ENCODE peak calls at places on chromosomes 16 and 17, in six cellular contexts. V is HepG2; M is uterus; L is heart left ventricle; J is left ventricle myocardium inferior; B is CD8-positive, alpha-beta memory T cell. K is an unnamed sample.

GRCh38 chr17:44672479-44673093 is 16.3 kb downstream of the MEIOC start:
- DNase-seq in V (peak), M (no peak), L (no peak), J (no peak), B (no peak), K (no peak)

GRCh38 chr17:48478224-48479013 is 48.4 kb upstream of the SKAP1 start:
- DNase-seq in V (no peak), M (no peak), L (no peak), J (no peak), B (peak), K (no peak)

GRCh38 chr17:63700528-63701441 is 860 bp upstream of the LIMD2 start:
- DNase-seq in V (no peak), M (peak), L (peak), J (peak), B (peak), K (peak)

GRCh38 chr16:2813661-2814288 is 3.3 kb upstream of the PRSS21 start:
- DNase-seq in V (no peak), M (no peak), L (no peak), J (no peak), B (peak), K (no peak)

GRCh38 chr16:78816499-78817441 is 717.3 kb downstream of the WWOX start:
- DNase-seq in V (no peak), M (peak), L (no peak), J (no peak), B (no peak), K (no peak)

GRCh38 chr16:77501260-77501659 is 66.4 kb upstream of the ADAMTS18 start:
- DNase-seq in V (no peak), M (no peak), L (no peak), J (no peak), B (no peak), K (no peak)

GRCh38 chr17:45976755-45977505 is 22.1 kb upstream of the STH start:
- DNase-seq in V (no peak), M (no peak), L (no peak), J (no peak), B (peak), K (no peak)

GRCh38 chr17:77408284-77408683 is 267.5 kb downstream of the SEC14L1 start:
- DNase-seq in V (no peak), M (peak), L (no peak), J (no peak), B (no peak), K (no peak)

GRCh38 chr16:58236231-58236690 is 38.4 kb upstream of the CSNK2A2 start:
- DNase-seq in V (peak), M (peak), L (peak), J (peak), B (peak), K (peak)

GRCh38 chr16:28304214-28304613 is 11.9 kb downstream of the SBK1 start:
- DNase-seq in V (peak), M (no peak), L (no peak), J (peak), B (no peak), K (no peak)

GRCh38 chr16:69848635-69849545 is 86.8 kb downstream of the WWP2 start:
- DNase-seq in V (no peak), M (peak), L (peak), J (peak), B (no peak), K (no peak)

GRCh38 chr17:36602030-36602737 is 801 bp downstream of the MRM1 start:
- DNase-seq in V (no peak), M (peak), L (no peak), J (no peak), B (no peak), K (no peak)

GRCh38 chr17:80414803-80415625 is at the start of gene ENDOV:
- DNase-seq in V (peak), M (peak), L (peak), J (peak), B (peak), K (peak)

DNA sequence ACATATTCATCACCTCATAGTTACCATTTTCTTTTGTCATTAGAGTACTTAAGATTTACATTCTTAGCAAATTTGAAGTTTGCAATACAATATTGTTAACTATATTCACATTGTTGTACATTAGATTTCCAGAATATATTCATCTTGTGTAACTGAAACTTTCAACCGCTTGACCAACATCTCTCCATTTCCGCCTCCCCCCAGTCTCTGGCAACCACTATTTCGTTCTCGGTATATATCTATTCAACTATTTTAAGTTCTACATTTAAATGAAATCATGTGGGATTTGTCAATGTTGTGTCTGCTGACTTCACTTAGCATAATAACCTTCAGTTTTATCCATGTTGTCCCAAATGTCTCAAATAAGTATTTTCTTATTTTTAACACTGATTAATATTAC is 274.5 kb upstream of the KIF2B start:
- DNase-seq in V (no peak), M (no peak), L (no peak), J (no peak), B (no peak), K (no peak)
- H3K27ac ChIP-seq in V (no peak), M (no peak), L (no peak), J (no peak), B (no peak), K (no peak)

GRCh38 chr16:19681637-19682036 is 36.4 kb downstream of the KNOP1 start:
- DNase-seq in V (no peak), M (no peak), L (no peak), J (no peak), B (no peak), K (no peak)

GRCh38 chr16:19678804-19679203 is 39.2 kb downstream of the KNOP1 start:
- DNase-seq in V (no peak), M (no peak), L (no peak), J (no peak), B (no peak), K (no peak)

GRCh38 chr16:19683453-19684236 is 34.4 kb downstream of the KNOP1 start:
- DNase-seq in V (no peak), M (no peak), L (no peak), J (no peak), B (no peak), K (no peak)

GRCh38 chr16:19677403-19677802 is 40.6 kb downstream of the KNOP1 start:
- DNase-seq in V (no peak), M (no peak), L (no peak), J (peak), B (no peak), K (no peak)

DNA sequence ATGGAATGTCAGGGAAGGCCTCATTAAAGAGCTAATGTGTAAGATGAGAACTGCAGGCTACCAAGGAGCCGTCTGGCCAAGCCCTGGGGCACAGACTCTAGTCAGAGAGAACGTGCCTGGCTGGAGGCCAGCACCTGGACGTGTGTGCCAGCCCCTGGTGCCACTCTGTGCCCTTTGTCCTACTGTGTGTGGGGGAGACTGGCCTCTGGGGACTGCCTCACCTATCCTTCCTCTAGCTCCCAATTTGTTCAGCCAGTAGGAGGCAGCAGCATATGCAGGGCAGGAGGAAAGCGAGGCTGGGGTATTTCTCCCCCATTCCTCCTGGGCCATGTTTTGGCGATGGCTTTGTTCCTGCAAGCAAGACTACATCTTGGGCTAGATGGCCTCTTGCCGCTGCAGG is 37.1 kb downstream of the KNOP1 start:
- DNase-seq in V (no peak), M (no peak), L (no peak), J (no peak), B (no peak), K (no peak)
- H3K27ac ChIP-seq in V (no peak), M (no peak), L (no peak), J (no peak), B (no peak), K (no peak)

GRCh38 chr16:87375426-87376135 is 8.0 kb downstream of the FBXO31 start:
- DNase-seq in V (no peak), M (no peak), L (no peak), J (no peak), B (peak), K (no peak)

GRCh38 chr16:87374313-87374712 is 9.3 kb downstream of the FBXO31 start:
- DNase-seq in V (no peak), M (no peak), L (no peak), J (no peak), B (peak), K (no peak)

GRCh38 chr16:87380403-87380802 is 3.2 kb downstream of the FBXO31 start:
- DNase-seq in V (no peak), M (no peak), L (no peak), J (peak), B (no peak), K (no peak)

GRCh38 chr16:87380875-87381274 is 2.7 kb downstream of the FBXO31 start:
- DNase-seq in V (peak), M (no peak), L (no peak), J (no peak), B (no peak), K (no peak)

DNA sequence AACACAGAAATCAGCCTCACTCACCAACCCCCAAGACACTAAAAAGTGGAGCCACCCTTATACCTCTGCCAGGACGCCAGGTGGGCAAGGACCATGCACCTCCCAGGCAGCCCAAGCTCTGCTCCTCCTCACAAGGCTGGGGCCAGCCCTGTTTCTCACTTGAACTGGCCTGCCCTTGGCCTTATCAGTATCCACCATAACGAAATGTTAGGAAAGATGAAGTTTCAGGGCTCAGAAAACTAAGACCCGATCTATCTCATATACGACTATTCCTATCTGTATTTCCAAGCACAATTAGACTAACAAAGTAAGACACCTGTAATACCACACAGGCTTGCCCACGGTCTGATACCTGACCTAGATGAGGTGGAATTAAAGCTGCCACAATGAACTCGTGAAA is 6.9 kb downstream of the FBXO31 start:
- DNase-seq in V (no peak), M (no peak), L (no peak), J (no peak), B (no peak), K (no peak)
- H3K27ac ChIP-seq in V (no peak), M (peak), L (peak), J (peak), B (peak), K (no peak)

DNA sequence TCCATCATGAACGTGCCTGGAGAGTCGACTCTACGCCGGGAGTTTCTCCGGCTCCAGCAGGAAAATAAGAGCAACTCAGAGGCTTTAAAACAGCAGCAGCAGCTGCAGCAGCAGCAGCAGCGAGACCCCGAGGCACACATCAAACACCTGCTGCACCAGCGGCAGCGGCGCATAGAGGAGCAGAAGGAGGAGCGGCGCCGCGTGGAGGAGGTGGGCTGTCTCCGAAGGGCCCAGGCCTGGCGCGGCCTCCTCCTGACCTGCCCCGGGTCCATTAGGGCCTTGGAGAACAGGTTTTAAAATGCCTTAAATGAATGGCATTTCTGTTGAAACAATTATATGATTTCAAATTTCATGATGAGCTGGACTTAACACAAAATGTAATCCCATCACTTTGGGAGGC is 11.8 kb upstream of the C17orf107 start:
- DNase-seq in V (no peak), M (no peak), L (no peak), J (no peak), B (no peak), K (no peak)
- H3K27ac ChIP-seq in V (no peak), M (no peak), L (no peak), J (no peak), B (no peak), K (no peak)

DNA sequence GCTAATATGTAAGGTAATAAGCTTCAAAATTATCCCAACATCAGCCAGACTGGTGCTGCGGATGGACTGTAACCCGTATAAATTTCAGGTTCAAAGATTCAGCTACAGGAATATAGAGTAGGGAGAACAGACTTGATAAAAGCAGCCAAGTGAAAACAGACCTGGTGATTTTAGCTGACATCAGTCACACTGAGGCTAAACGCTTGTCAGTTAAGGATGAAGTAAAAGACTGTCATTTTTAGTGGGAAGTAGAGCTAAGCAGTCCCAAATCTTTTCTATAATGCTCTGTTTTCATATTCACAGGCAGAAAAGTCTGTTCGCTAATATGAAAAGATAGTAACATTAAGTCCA is 35.4 kb downstream of the CMTM4 start:
- DNase-seq in V (no peak), M (no peak), L (no peak), J (no peak), B (no peak), K (no peak)
- H3K27ac ChIP-seq in V (peak), M (peak), L (peak), J (peak), B (peak), K (peak)

DNA sequence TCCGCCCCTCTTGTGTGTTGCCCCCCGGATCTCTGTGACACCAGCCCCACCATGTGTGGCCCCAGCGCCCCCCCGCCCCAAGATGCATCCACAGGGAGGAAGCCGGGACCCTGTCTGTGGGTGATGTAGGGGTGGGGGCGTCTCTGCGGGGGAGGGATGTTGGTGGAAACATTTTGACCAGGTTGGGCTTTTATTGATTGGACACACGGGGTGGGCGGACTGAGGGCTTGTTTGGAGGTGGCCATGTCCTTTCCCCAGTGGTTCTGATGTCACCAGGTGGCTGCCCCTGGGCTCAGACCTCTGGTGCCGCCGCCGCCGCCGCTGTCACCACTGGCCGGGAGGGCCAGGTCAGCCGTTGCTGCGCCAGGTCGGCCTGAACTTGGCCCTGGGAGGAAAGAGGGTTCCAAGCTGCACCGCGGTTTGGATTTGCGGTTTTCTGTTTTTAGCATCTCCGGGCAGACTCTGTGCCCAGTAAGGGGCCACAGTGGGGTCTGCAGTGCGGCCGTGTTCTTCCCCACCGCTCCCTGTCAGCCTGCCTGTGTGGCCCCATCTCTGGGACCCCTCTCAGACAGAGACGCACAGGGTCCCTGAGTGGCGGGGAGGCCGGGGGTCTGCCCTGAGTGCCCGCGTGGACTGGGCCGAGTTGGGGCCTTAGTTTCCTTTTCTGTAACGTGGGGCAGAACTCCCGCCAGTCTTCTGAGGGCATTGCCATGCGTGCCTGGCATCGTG is 19.8 kb downstream of the GSE1 start:
- DNase-seq in V (no peak), M (no peak), L (no peak), J (no peak), B (no peak), K (no peak)
- H3K27ac ChIP-seq in V (no peak), M (no peak), L (no peak), J (no peak), B (no peak), K (no peak)

GRCh38 chr16:15461376-15461775 is 27.0 kb downstream of the BMERB1 start:
- DNase-seq in V (no peak), M (no peak), L (no peak), J (no peak), B (no peak), K (no peak)

GRCh38 chr16:15457390-15457789 is 23.0 kb downstream of the BMERB1 start:
- DNase-seq in V (no peak), M (no peak), L (no peak), J (no peak), B (no peak), K (no peak)

GRCh38 chr16:15452456-15452855 is 18.1 kb downstream of the BMERB1 start:
- DNase-seq in V (no peak), M (no peak), L (no peak), J (no peak), B (no peak), K (no peak)

GRCh38 chr16:15460601-15461000 is 26.2 kb downstream of the BMERB1 start:
- DNase-seq in V (no peak), M (no peak), L (no peak), J (no peak), B (no peak), K (no peak)

GRCh38 chr16:15457958-15458357 is 23.6 kb downstream of the BMERB1 start:
- DNase-seq in V (no peak), M (no peak), L (no peak), J (no peak), B (no peak), K (no peak)
- H3K27ac ChIP-seq in V (no peak), M (no peak), L (no peak), J (no peak), B (no peak), K (no peak)